ENCODE peak calls at places on chromosome 18, in eight cellular contexts. T is ovary, E is IMR-90, D is WTC11, K is AG09319, O is GM12865, C is A549, A is cardiac muscle cell. N is an unnamed sample.

GRCh38 chr18:9474103-9474982 is 970 bp upstream of the RALBP1 start:
- DNase-seq in T (no peak), D (no peak), A (peak), E (peak), O (no peak), C (peak), K (peak), N (no peak)

GRCh38 chr18:58438161-58438983 is 190.5 kb downstream of the ALPK2 start:
- DNase-seq in A (no peak), E (peak), D (no peak), C (no peak), K (peak), T (no peak), O (peak), N (no peak)

GRCh38 chr18:63619661-63620060 is 24.4 kb downstream of the SERPINB4 start:
- DNase-seq in T (no peak), K (no peak), C (no peak), E (no peak), D (no peak), A (no peak), O (no peak), N (no peak)

GRCh38 chr18:23716516-23716915 is 27.3 kb downstream of the LAMA3 start:
- DNase-seq in D (peak), O (peak), T (no peak), A (no peak), E (peak), C (no peak), K (peak), N (no peak)

GRCh38 chr18:8084160-8084559 is 517.0 kb downstream of the PTPRM start:
- DNase-seq in C (peak), O (peak), E (peak), K (no peak), A (peak), D (peak), T (no peak), N (no peak)

GRCh38 chr18:79736230-79736629 is 56.6 kb downstream of the CTDP1 start:
- DNase-seq in T (no peak), E (no peak), O (no peak), D (no peak), A (no peak), C (no peak), K (no peak), N (no peak)

GRCh38 chr18:10194592-10194991 is 259.8 kb upstream of the APCDD1 start:
- DNase-seq in O (no peak), E (no peak), A (no peak), D (no peak), C (no peak), T (no peak), K (no peak), N (no peak)

GRCh38 chr18:22838639-22839487 is 94.3 kb upstream of the RBBP8 start:
- DNase-seq in K (no peak), C (no peak), D (no peak), O (peak), T (no peak), E (no peak), A (no peak), N (peak)

GRCh38 chr18:47204908-47205522 is 28.9 kb upstream of the IER3IP1 start:
- DNase-seq in C (peak), A (peak), K (peak), D (peak), T (no peak), E (peak), O (peak), N (no peak)

GRCh38 chr18:21115519-21116411 is 4.2 kb upstream of the ROCK1 start:
- DNase-seq in A (peak), E (peak), D (peak), T (no peak), O (no peak), C (no peak), K (peak), N (no peak)
- TF ChIP-seq CTCF in A (no peak), E (peak), D (no peak), T (no peak), O (no peak), C (no peak), K (peak), N (no peak)

DNA sequence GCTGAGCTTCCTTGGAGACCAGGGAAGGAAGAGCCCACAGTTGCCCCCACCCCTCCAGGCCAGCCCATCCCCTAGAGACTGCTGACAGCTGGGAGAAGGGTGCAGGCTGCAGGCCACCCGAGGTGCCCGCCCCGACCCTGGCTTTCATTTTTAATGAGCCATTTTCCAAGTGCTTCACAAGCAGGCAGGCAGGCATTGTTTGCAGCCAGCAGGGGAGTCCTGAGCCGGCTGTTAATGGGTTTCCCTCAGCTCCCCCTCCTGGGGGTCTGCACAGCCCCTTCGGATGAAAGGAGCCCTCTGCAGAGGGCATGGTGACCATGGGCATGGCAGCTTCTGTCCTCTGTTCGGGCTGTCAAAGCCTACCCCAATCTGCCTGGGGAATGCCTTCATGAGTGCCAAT is 94.5 kb downstream of the ZBTB7C start:
- DNase-seq in K (no peak), C (no peak), A (no peak), D (no peak), O (no peak), T (no peak), E (no peak), N (no peak)
- TF ChIP-seq CTCF in K (no peak), C (no peak), A (no peak), D (no peak), O (no peak), T (no peak), E (no peak), N (no peak)

GRCh38 chr18:36012891-36013290 is 40.4 kb downstream of the RMP24 start:
- DNase-seq in O (no peak), E (no peak), D (no peak), K (no peak), A (no peak), T (no peak), C (no peak), N (no peak)

GRCh38 chr18:36015629-36016028 is 43.1 kb downstream of the RMP24 start:
- DNase-seq in C (no peak), A (no peak), K (no peak), D (no peak), T (no peak), E (no peak), O (peak), N (peak)

GRCh38 chr18:36020174-36020711 is 47.1 kb downstream of the RPRD1A start:
- DNase-seq in C (no peak), E (no peak), T (no peak), O (no peak), A (no peak), K (no peak), D (no peak), N (no peak)

DNA sequence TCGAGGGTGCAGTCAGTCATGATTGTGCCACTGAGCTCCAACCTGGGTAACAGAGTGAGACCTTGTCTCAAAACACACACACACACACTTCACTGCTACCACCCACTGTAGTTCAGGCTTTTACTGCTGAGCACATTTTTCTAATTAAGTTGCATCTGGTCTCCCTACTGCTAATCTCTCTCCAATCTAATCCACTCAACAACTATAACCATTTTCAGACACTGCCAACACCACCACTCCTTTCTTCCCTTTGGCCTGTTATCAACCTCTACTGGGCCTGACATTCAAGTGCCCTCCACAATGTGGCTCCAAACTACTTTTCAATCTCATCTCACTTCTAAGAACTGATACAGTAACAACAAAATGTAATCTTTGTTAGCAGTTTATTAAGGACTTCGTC is 44.8 kb downstream of the RMP24 start:
- DNase-seq in E (no peak), T (no peak), O (no peak), K (peak), A (no peak), C (no peak), D (no peak), N (no peak)
- TF ChIP-seq CTCF in E (no peak), T (no peak), O (no peak), K (no peak), A (no peak), C (no peak), D (no peak), N (no peak)

DNA sequence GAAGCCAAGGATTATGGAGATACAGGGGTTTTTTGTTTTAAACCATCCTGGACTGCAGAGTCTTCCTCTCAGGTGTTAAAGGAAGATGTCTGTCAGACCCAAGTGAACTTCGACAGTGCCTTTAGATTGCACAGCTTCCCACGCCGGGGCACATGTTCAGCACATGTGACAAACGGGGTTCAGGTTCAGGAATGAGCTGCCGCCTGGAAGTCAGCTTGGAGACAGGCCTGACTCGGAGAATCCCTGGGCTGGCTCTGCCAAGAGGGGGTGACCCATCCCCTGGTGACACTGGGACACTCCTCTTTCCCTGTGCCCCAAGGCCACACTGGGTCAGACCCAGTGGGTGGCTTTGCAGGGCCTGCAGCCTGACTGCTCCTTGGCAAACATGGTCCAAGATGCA is 359.3 kb upstream of the SALL3 start:
- DNase-seq in A (no peak), E (no peak), O (no peak), C (no peak), K (no peak), D (no peak), T (no peak), N (no peak)
- TF ChIP-seq CTCF in A (no peak), E (no peak), O (no peak), C (no peak), K (no peak), D (no peak), T (no peak), N (no peak)

DNA sequence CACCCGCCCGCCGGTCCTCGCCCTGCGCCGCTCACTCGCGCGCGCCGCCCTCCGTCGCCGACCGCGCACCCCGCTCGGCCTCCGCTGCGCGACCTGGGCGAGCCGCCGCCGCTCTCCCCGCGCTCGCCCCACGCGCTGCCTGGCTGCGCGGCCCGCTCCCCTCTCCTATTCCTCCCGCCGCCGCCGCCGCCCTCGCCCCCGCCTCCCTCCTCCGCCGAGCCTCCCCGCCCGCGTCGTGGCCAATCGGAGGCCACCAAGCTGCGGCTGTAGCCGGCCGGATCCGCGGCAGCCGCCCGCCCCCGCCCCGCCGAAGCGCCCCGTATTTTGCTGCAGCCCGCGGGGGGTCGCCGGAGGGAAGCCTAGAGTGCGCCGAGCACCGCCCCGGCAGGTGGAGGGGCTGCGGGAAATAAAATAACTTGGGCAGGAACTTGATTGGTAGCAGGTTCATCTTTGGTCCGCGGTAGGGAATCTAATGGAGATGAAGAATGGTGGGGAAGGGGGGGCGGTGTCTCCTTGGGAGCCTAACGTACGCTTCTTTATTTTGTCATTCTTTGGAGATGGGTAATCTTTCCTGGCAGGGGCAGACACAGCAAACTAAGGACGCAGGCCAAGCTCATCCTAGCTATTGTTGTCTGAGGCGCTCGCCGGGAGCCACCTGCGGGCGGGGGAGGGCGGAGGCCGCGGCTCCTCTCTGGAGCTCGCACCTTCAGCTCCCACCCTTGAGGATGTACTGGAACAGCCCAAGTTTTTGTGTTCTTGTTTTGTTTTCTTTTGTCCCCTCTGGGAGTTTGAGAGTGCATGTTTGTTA is 1.1 kb upstream of the CDH2 start:
- DNase-seq in E (peak), C (peak), K (no peak), A (peak), T (peak), O (no peak), D (peak), N (no peak)
- TF ChIP-seq CTCF in E (peak), C (no peak), K (peak), A (no peak), T (no peak), O (no peak), D (no peak), N (no peak)